ENCODE peak calls at places on chromosomes 11 and 22, in four cellular contexts. R is HepG2, G is GM12891, J is GM12878. M is an unnamed sample.

GRCh38 chr11:109704432-109704831 is 282.4 kb downstream of the C11orf87 start:
- DNase-seq in R (no peak), G (no peak), J (no peak), M (no peak)

GRCh38 chr11:134032501-134033091 is 36.3 kb upstream of the JAM3 start:
- DNase-seq in R (no peak), G (no peak), J (no peak), M (no peak)

GRCh38 chr11:76579047-76579751 is 91.3 kb downstream of the LRRC32 start:
- DNase-seq in R (no peak), G (no peak), J (no peak), M (no peak)

GRCh38 chr11:61133145-61133544 is 28.1 kb downstream of the VPS37C start:
- DNase-seq in R (no peak), G (no peak), J (no peak), M (no peak)

GRCh38 chr11:43789700-43790443 is 90.8 kb upstream of the ALKBH3 start:
- DNase-seq in R (no peak), G (no peak), J (no peak), M (no peak)

GRCh38 chr11:133082453-133082781 is 449.9 kb downstream of the OPCML start:
- DNase-seq in R (no peak), G (no peak), J (no peak), M (no peak)

GRCh38 chr11:99638073-99638553 is 617.4 kb downstream of the CNTN5 start:
- DNase-seq in R (no peak), G (no peak), J (peak; percentile 20), M (no peak)

GRCh38 chr22:49767355-49768062 is 60.2 kb downstream of the BRD1 start:
- DNase-seq in R (peak; percentile 58), G (no peak), J (peak; percentile 50), M (no peak)

GRCh38 chr11:47403135-47403534 is 5.3 kb upstream of the SLC39A13 start:
- DNase-seq in R (no peak), G (no peak), J (no peak), M (no peak)

GRCh38 chr11:128174465-128175101 is 412.8 kb downstream of the ETS1 start:
- DNase-seq in R (no peak), G (no peak), J (no peak), M (no peak)

GRCh38 chr11:109668973-109669634 is 247.1 kb downstream of the C11orf87 start:
- DNase-seq in R (no peak), G (no peak), J (no peak), M (no peak)

GRCh38 chr11:96863520-96863919 is 473.7 kb downstream of the JRKL start:
- DNase-seq in R (no peak), G (no peak), J (no peak), M (no peak)

GRCh38 chr11:61888043-61888442 is 3.3 kb downstream of the FADS3 start:
- DNase-seq in R (no peak), G (no peak), J (no peak), M (no peak)

DNA sequence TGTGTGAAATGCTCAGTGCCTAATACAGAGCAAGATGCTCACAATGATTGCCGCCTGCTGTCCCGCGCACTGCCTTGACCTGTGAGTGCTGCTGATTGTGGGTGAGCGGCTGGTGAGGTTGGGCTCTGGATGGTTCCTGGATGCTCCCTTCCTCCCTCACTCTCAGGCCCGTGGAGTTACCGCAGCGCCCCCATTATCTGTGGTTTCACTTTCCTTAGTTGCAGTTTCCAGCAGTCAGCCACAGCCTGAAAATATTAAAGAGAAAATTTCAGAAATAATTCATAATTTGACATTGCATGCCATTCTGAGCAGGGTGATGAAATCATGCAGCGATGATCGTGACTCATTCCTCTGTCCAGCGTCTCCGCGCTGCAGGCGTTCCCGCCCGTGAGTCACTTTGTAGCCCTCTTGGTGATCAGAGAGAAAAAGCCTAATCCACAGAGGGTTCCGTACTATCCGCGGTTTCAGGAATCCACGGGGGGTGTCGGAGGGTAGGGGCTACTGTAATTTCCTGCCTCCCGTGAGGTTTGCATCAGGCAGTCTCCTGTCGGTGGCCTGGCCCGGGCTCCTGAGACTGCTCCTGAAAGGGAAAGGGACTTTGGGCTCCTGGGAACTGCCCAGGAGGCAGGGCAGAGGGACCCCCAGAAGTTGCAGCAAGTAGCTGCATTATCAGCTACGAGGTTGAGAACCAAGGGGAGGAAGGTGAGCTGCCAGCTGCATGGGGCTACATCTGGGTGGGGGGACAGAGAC is 10.6 kb downstream of the RPL3 start:
- DNase-seq in R (no peak), G (no peak), J (no peak), M (no peak)
- TF ChIP-seq POLR2AphosphoS5 in R (no peak), G (no peak), J (no peak), M (no peak)

DNA sequence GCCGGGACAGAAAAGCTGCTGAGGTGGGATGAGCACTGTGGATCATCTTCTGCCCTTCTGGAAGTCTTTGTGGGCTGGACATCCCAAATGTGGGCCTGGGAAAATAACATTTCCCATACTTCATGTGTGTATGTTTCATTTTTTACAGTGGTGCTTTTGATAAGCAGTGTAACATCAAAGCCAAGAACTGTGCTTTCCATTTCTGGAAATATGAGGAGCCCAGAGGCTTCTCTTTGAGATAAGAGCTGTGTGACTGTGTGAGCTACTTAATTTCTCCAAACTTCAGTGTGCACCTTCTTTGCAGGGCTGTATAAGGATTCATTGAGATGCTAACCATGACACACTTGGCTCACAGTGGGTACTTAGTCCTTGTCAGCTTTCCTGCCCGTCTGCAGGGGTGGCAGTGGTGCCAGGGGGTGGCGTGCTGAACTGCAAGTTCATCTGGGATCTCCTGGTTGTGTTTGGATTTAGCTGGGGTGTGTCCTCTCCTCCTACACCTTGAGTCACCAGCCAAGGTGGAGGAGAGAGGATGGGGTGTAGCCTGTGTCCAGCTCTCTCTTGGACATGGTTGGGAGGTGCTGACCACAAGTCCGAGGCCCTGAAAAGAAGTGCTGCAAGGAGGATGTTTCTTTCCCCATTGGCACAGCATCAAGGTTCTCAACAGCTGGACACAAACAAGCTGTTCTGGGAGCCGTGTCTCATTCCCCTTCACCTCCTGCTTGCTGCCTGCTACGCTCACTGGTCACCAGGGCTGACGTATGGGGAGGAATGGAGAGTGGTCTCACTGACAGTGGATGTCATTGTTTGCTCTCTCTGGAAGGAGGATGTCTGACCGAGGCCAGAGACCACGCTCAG is 139.4 kb downstream of the TEAD1 start:
- DNase-seq in R (no peak), G (no peak), J (no peak), M (no peak)
- TF ChIP-seq TAF1 in R (no peak), G (no peak), J (no peak), M (no peak)

GRCh38 chr11:107549253-107549953 is 16.1 kb downstream of the ALKBH8 start:
- DNase-seq in R (peak; percentile 29), G (no peak), J (no peak), M (no peak)

GRCh38 chr11:107549954-107550285 is 15.6 kb downstream of the ALKBH8 start:
- DNase-seq in R (no peak), G (no peak), J (no peak), M (no peak)

GRCh38 chr11:107550304-107550703 is 15.2 kb downstream of the ALKBH8 start:
- DNase-seq in R (no peak), G (no peak), J (no peak), M (no peak)

DNA sequence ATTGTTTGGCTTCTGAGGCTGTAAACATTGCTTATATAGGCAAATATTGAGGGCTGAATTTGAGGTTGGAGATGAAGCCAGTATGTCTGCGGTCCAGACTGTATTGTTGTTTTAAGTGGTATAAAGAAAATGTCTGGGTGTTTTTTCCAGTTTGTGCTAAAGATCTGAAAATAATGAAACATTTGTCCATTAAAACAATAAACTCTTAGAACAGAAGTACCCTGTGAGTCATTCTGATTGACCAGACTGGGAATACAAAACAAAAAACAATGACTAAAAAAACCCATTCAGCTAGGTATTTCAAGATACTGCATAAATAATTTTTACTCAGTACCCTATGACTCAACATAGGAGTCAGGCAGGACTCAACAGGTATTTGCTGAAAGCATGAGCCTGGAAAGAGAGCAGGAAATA is 20.4 kb downstream of the ALKBH8 start:
- DNase-seq in R (no peak), G (no peak), J (no peak), M (no peak)
- TF ChIP-seq POLR2AphosphoS5 in R (no peak), G (no peak), J (no peak), M (no peak)

GRCh38 chr11:107076832-107077231 is 58.6 kb upstream of the GUCY1A2 start:
- DNase-seq in R (no peak), G (no peak), J (no peak), M (no peak)

GRCh38 chr11:107078375-107078774 is 60.1 kb upstream of the GUCY1A2 start:
- DNase-seq in R (no peak), G (no peak), J (no peak), M (no peak)
- TF ChIP-seq TAF1 in R (no peak), G (no peak), J (no peak), M (no peak)

GRCh38 chr22:40213478-40213877 is 35.8 kb downstream of the TNRC6B start:
- DNase-seq in R (no peak), G (no peak), J (no peak), M (no peak)
- TF ChIP-seq POLR2AphosphoS5 in R (no peak), G (no peak), J (no peak), M (no peak)

GRCh38 chr22:42301742-42302102 is 31.3 kb upstream of the TCF20 start:
- DNase-seq in R (no peak), G (no peak), J (no peak), M (no peak)

GRCh38 chr22:42301072-42301741 is 30.8 kb upstream of the TCF20 start:
- DNase-seq in R (no peak), G (no peak), J (no peak), M (no peak)

GRCh38 chr22:42299586-42300285 is 29.3 kb upstream of the TCF20 start:
- DNase-seq in R (no peak), G (no peak), J (no peak), M (no peak)

GRCh38 chr22:42298746-42299145 is 28.3 kb upstream of the TCF20 start:
- DNase-seq in R (no peak), G (no peak), J (no peak), M (no peak)

GRCh38 chr22:42300286-42301071 is 30.0 kb upstream of the TCF20 start:
- DNase-seq in R (no peak), G (peak; percentile 81), J (no peak), M (peak; percentile 66)
- TF ChIP-seq TAF1 in R (no peak), G (no peak), J (no peak), M (no peak)